ENCODE peak calls at places on chromosome X, in four cellular contexts. W is K562, T is A549, P is HepG2. A is an unnamed sample.

GRCh38 chrX:19906293-19906692 is 18.9 kb upstream of the SH3KBP1 start:
- DNase-seq in W (no peak), T (peak), P (no peak), A (no peak)

GRCh38 chrX:68146054-68146453 is 287.2 kb downstream of the OPHN1 start:
- DNase-seq in W (no peak), T (peak), P (peak), A (no peak)

GRCh38 chrX:45472968-45473367 is 272.3 kb upstream of the DIPK2B start:
- DNase-seq in W (no peak), T (no peak), P (no peak), A (no peak)

GRCh38 chrX:37958493-37959211 is 47.7 kb upstream of the SYTL5 start:
- DNase-seq in W (no peak), T (no peak), P (peak), A (no peak)

GRCh38 chrX:21747523-21747922 is 10.4 kb downstream of the SMPX start:
- DNase-seq in W (no peak), T (no peak), P (no peak), A (no peak)

GRCh38 chrX:148535639-148536038 is 35.2 kb downstream of the AFF2 start:
- DNase-seq in W (no peak), T (no peak), P (no peak), A (no peak)

GRCh38 chrX:2767631-2768455 is 16.0 kb downstream of the XG start:
- DNase-seq in W (no peak), T (peak), P (peak), A (peak)

GRCh38 chrX:12899506-12899905 is 6.9 kb upstream of the TLR8 start:
- DNase-seq in W (no peak), T (no peak), P (no peak), A (no peak)

GRCh38 chrX:106731590-106731989 is 5.1 kb downstream of the RNF128 start:
- DNase-seq in W (no peak), T (no peak), P (no peak), A (no peak)

GRCh38 chrX:48826135-48826875 is at the start of gene ERAS:
- DNase-seq in W (no peak), T (no peak), P (no peak), A (no peak)

GRCh38 chrX:28586291-28586690 is 955 bp upstream of the IL1RAPL1 start:
- DNase-seq in W (no peak), T (no peak), P (no peak), A (peak)

GRCh38 chrX:51608071-51608470 is 10.6 kb downstream of the CENPVL3 start:
- DNase-seq in W (no peak), T (no peak), P (no peak), A (no peak)

GRCh38 chrX:110665636-110666035 is 130.0 kb downstream of the CHRDL1 start:
- DNase-seq in W (peak), T (peak), P (peak), A (peak)

GRCh38 chrX:103797691-103798090 is 21.1 kb downstream of the PLP1 start:
- DNase-seq in W (no peak), T (no peak), P (no peak), A (no peak)

GRCh38 chrX:70476934-70477733 is 32.5 kb downstream of the DLG3 start:
- DNase-seq in W (no peak), T (peak), P (no peak), A (peak)

GRCh38 chrX:123859409-123859827 is 435 bp upstream of the XIAP start:
- DNase-seq in W (no peak), T (no peak), P (no peak), A (no peak)

GRCh38 chrX:12895856-12896255 is 10.6 kb upstream of the TLR8 start:
- DNase-seq in W (no peak), T (no peak), P (no peak), A (no peak)

GRCh38 chrX:9919632-9920172 is 47.5 kb upstream of the CLDN34 start:
- DNase-seq in W (no peak), T (no peak), P (no peak), A (no peak)

GRCh38 chrX:133856819-133857218 is 128.6 kb downstream of the GPC3 start:
- DNase-seq in W (no peak), T (no peak), P (no peak), A (no peak)

GRCh38 chrX:71214604-71215334 is 8.3 kb upstream of the GJB1 start:
- DNase-seq in W (no peak), T (no peak), P (peak), A (no peak)

GRCh38 chrX:75301060-75301459 is 27.2 kb downstream of the UPRT start:
- DNase-seq in W (no peak), T (no peak), P (no peak), A (no peak)

GRCh38 chrX:97841544-97842179 is 958.0 kb downstream of the RPA4 start:
- DNase-seq in W (no peak), T (no peak), P (no peak), A (no peak)

GRCh38 chrX:19332983-19333382 is 10.7 kb upstream of the PDHA1 start:
- DNase-seq in W (no peak), T (no peak), P (no peak), A (peak)

GRCh38 chrX:99750721-99751120 is 659.4 kb downstream of the PCDH19 start:
- DNase-seq in W (no peak), T (no peak), P (no peak), A (no peak)

GRCh38 chrX:48751343-48751742 is 10.2 kb upstream of the GLOD5 start:
- DNase-seq in W (no peak), T (no peak), P (no peak), A (no peak)

GRCh38 chrX:43641691-43642090 is 14.4 kb upstream of the MAOA start:
- DNase-seq in W (no peak), T (no peak), P (no peak), A (no peak)

GRCh38 chrX:111568356-111568755 is 56.9 kb downstream of the SERTM2 start:
- DNase-seq in W (peak), T (peak), P (peak), A (peak)

GRCh38 chrX:150329888-150330287 is 33.2 kb upstream of the MAMLD1 start:
- DNase-seq in W (no peak), T (no peak), P (no peak), A (no peak)

GRCh38 chrX:29530520-29530919 is 684.8 kb upstream of the MAGEB2 start:
- DNase-seq in W (no peak), T (peak), P (no peak), A (no peak)

GRCh38 chrX:124263743-124264142 is 68.7 kb upstream of the TEX13D start:
- DNase-seq in W (no peak), T (no peak), P (no peak), A (no peak)

GRCh38 chrX:19122641-19123009 is 357 bp upstream of the ADGRG2 start:
- DNase-seq in W (no peak), T (no peak), P (no peak), A (no peak)

GRCh38 chrX:69361286-69361926 is 142.7 kb upstream of the NALF2 start:
- DNase-seq in W (no peak), T (peak), P (no peak), A (no peak)

GRCh38 chrX:68732906-68733493 is 85.5 kb downstream of the STARD8 start:
- DNase-seq in W (peak), T (peak), P (peak), A (peak)

GRCh38 chrX:74431807-74432206 is 10.5 kb downstream of the SLC16A2 start:
- DNase-seq in W (no peak), T (no peak), P (no peak), A (no peak)

GRCh38 chrX:96182366-96182765 is 502.3 kb upstream of the DIAPH2 start:
- DNase-seq in W (no peak), T (peak), P (peak), A (peak)

GRCh38 chrX:4710618-4711433 is 997.4 kb upstream of the PRKX start:
- DNase-seq in W (no peak), T (peak), P (peak), A (no peak)

GRCh38 chrX:84156831-84157230 is 31.2 kb downstream of the RPS6KA6 start:
- DNase-seq in W (no peak), T (no peak), P (no peak), A (no peak)

GRCh38 chrX:84155938-84156337 is 32.1 kb downstream of the RPS6KA6 start:
- DNase-seq in W (no peak), T (no peak), P (no peak), A (no peak)

GRCh38 chrX:84161641-84162040 is 26.4 kb downstream of the RPS6KA6 start:
- DNase-seq in W (no peak), T (no peak), P (no peak), A (no peak)

GRCh38 chrX:84162401-84162800 is 25.6 kb downstream of the RPS6KA6 start:
- DNase-seq in W (no peak), T (no peak), P (no peak), A (no peak)

GRCh38 chrX:84160736-84161135 is 27.3 kb downstream of the RPS6KA6 start:
- DNase-seq in W (no peak), T (no peak), P (no peak), A (no peak)
- TF ChIP-seq NR3C1 in W (no peak), T (no peak), P (no peak), A (no peak)

DNA sequence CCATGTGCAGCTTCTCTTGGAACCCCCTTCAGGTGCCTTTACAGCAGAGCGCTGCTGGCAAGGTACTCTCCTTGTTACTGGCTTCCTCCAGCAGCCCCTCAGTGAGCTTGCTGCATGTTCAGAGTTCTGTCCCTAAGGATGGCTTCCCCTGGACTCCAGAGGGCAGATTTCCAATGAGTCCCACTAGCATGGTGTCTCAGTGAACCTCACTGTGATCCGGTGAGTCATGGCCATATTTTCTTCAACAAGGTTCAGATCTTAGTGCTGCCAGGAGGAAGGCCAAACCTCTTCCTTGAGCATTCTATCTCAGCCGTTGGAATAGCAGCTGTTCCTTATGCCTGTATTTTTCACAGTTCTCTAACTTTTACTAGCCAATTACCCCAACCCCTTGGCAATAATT is 98.8 kb downstream of the CASK start:
- DNase-seq in W (no peak), T (peak), P (no peak), A (no peak)
- TF ChIP-seq NR3C1 in W (no peak), T (no peak), P (no peak), A (no peak)

DNA sequence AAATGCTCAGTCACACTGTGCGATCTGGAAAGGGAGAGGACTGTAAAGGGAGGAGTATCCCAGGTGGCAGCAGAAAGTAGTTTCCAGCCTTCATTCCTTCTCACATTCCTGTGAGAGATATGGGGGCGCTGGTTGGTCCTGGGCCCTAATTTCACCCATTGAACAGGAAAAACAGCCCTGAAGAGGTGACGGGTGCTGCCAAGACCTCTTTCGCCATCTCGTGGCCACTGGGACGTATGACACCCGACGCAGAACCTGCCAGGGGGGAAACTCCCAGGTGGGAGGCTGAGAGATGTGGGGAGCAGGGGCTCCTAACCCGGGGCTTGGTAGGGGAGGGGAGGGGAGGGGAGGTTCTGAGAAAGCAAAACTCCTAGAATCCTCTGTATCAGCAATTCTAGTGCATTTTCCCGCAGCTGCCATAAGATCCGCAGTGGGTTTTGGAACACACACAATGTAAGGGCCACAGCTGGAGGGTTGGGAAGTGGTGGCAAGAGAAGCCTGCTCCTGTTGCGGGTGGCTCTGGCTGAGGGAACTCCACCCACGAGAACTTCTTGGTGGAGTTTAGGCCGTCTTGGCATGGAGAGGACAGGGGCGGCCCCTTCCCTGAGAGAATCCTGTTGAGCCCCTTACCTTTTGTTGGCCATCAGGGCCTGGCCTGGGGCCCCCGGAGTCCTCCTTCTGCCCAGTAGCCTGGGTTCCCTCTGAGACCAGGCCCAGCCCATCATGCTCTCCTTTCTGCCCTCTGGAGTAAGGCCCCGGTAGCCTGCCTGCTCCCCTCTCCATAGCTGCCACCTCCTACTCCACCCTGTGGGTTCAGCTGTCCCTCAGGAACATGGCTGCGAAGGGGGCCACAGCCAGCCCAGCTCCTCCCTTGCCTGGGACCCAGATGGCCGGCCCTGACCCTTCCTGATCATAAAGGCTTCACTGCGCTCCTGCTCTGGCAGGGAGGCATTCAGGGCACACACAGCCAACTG is 134.1 kb downstream of the OR13H1 start:
- DNase-seq in W (peak), T (peak), P (peak), A (peak)
- TF ChIP-seq NR3C1 in W (no peak), T (no peak), P (no peak), A (no peak)

GRCh38 chrX:101409043-101409442 is 1.0 kb downstream of the HNRNPH2 start:
- DNase-seq in W (no peak), T (no peak), P (no peak), A (no peak)
- TF ChIP-seq NR3C1 in W (no peak), T (no peak), P (no peak), A (no peak)

GRCh38 chrX:17453791-17454190 is 78.8 kb downstream of the NHS start:
- DNase-seq in W (no peak), T (no peak), P (no peak), A (no peak)
- TF ChIP-seq NR3C1 in W (no peak), T (no peak), P (no peak), A (no peak)

DNA sequence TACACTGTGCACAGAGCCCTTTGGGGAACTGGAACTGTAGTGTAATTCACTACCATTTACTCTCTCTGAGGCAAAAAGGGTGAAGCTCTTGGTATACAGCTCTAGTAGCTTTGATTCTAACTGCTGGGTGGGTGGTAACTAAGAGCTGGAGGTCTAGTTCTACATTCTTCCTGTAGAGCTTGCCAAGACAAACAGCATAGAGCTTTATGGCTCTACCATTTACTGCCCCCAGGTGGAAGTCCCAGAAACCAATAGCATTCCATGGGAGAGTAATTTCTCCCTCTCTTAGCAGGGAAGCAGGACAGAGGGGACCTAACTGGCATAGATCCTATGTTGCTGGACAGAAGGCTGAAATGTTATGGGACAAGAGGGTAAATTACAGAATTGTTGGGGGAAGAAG is 26.7 kb downstream of the HDAC8 start:
- DNase-seq in W (no peak), T (peak), P (peak), A (no peak)
- TF ChIP-seq NR3C1 in W (no peak), T (no peak), P (no peak), A (no peak)

DNA sequence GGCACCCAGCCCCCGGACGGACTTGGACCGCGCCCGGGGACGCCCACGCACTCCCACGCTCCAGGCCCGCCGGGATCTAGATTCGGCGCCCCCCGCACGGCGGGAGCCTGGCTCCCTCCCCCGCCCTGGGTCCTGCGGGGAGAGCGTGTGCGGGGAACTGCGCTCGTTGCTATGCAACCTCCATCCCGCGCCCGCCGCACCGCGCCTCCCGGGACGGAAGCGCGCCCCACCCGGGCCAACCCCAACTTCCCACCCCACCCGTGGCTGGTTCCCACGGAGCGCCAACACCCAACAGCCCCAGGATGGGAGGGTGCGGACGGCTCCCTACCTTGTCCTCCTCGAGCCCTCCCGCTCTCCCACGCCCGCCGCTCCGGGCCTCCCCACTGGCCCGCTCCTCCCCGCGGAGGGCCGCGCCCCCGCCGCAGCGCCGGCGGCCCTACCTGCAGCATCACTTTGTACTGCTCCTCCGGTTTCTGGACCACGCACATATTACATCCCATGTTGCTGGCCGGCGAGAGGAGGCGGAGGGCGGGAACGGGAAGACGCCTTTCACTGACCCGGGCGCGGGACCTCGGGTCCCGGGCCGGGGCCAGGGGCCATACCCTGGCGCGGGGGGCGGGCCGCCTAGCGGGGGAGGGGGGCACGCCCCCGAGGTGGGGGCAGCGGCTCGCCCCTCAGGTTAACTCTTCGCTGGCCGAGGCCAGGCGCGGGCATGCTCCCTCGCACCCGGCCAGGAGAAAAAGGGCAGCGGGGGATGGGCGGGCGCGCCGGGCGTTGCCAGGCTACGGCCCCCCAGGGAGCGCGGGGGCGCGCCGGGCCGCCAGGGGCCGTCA is at the start of gene PDZD4:
- DNase-seq in W (peak), T (no peak), P (no peak), A (peak)
- TF ChIP-seq NR3C1 in W (no peak), T (no peak), P (no peak), A (no peak)

GRCh38 chrX:40176256-40176978 is 78.7 kb upstream of the BCOR start:
- DNase-seq in W (peak), T (peak), P (peak), A (peak)
- TF ChIP-seq NR3C1 in W (no peak), T (no peak), P (no peak), A (no peak)

DNA sequence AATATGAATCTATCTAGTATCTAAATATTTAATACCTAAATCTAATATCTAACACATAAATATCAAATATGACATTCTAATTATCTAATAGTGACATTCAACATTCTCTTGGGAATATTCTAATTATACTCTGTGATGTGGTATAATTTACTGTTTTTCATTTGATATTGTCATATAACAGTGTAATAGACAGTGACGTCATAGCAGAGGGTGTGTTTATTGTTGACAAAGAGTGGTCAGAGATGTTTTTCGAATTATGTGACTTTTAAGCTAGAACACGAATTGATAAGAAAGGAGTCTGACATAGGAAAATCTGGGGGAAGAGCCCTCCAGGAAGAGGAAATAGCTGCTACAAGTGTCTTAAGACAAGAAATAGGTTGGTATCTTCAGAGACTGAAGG is 5.9 kb upstream of the MAGEC3 start:
- DNase-seq in W (no peak), T (no peak), P (no peak), A (no peak)
- TF ChIP-seq NR3C1 in W (no peak), T (no peak), P (no peak), A (no peak)

DNA sequence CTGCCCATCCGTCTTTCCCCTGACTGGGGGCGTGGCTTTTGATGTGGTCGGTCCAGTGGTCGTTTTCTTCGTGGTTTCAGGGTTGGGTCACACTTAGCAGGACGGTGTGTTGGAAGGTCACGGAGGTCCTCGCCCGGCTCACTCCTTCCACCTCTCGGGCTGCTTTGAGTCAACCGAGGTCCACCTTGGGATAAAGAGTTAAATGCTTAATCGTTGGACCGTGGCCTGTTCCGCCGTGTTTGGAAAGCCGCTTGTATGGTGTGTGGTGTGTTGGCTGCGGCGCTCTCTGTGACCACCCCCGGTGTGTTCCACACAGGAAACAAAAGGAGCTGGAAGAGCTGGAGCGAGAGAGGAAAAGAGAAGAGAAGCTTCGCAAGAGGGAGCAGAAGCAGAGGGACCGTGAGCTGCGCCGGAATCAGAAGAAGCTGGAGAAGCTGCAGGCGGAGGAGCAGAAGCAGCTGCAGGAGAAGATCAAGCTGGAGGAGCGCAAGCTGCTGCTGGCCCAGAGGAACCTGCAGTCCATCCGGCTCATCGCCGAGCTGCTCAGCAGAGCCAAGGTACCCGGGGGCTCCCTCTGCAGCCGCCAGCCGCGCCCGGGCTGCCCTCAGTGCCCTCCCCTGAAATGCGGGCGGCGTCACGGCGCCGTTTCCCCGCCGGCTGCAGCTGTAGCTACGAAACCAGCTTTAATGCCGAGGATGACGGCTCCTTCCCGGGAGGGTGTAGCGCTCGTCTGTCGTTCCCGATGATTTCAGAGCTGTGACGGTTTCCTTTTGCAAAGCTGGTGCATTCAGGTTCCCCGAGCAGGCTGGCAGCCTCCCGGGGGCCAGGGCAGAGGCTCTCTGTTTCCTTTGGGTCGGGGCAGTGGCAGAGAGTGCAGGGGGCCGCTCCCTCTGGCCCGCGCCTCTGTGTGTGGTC is 7.7 kb downstream of the AKAP17A start:
- DNase-seq in W (no peak), T (no peak), P (no peak), A (no peak)
- TF ChIP-seq NR3C1 in W (no peak), T (no peak), P (no peak), A (no peak)

A was measured in WTC11.